ENCODE peak calls at places on chromosomes 5 and 9, in five cellular contexts. D is heart right ventricle; S is neuronal stem cell; B is CD8-positive, alpha-beta memory T cell; J is left ventricle myocardium inferior. I is an unnamed sample.

GRCh38 chr5:137583129-137583528 is 84.0 kb upstream of the SPOCK1 start:
- DNase-seq in D (no peak), S (no peak), B (no peak), J (no peak), I (no peak)

GRCh38 chr5:154435226-154435625 is 10.6 kb upstream of the SAP30L start:
- DNase-seq in D (no peak), S (no peak), B (no peak), J (no peak), I (no peak)

GRCh38 chr9:4301971-4302427 is 2.1 kb upstream of the GLIS3 start:
- DNase-seq in D (peak; percentile 52), S (no peak), B (no peak), J (peak; percentile 53), I (no peak)

GRCh38 chr5:146307796-146308195 is 30.8 kb upstream of the POU4F3 start:
- DNase-seq in D (no peak), S (no peak), B (no peak), J (no peak), I (no peak)

GRCh38 chr9:120932086-120932818 is 5.7 kb upstream of the TRAF1 start:
- DNase-seq in D (no peak), S (no peak), B (no peak), J (no peak), I (no peak)

GRCh38 chr9:93134018-93134739 is at the start of gene NINJ1:
- DNase-seq in D (peak; percentile 78), S (peak; percentile 76), B (peak; percentile 86), J (peak; percentile 76), I (peak; percentile 73)

GRCh38 chr5:13994606-13995336 is 50.3 kb upstream of the DNAH5 start:
- DNase-seq in D (no peak), S (no peak), B (no peak), J (no peak), I (no peak)

GRCh38 chr5:14176888-14177287 is 33.7 kb downstream of the TRIO start:
- DNase-seq in D (no peak), S (no peak), B (no peak), J (no peak), I (no peak)

GRCh38 chr5:175731756-175732465 is 74.0 kb downstream of the HRH2 start:
- DNase-seq in D (no peak), S (no peak), B (no peak), J (no peak), I (no peak)

GRCh38 chr9:74447451-74448193 is 49.5 kb upstream of the RORB start:
- DNase-seq in D (no peak), S (no peak), B (no peak), J (no peak), I (no peak)

GRCh38 chr9:91197232-91198181 is 164.2 kb downstream of the AUH start:
- DNase-seq in D (no peak), S (no peak), B (no peak), J (peak; percentile 51), I (peak; percentile 98)

GRCh38 chr9:95529910-95530309 is 13.1 kb upstream of the PTCH1 start:
- DNase-seq in D (no peak), S (no peak), B (no peak), J (no peak), I (no peak)

GRCh38 chr9:122125158-122125890 is 32.2 kb upstream of the TTLL11 start:
- DNase-seq in D (peak; percentile 85), S (peak; percentile 76), B (peak; percentile 65), J (peak; percentile 80), I (peak; percentile 82)

GRCh38 chr9:122125891-122126331 is 32.8 kb upstream of the TTLL11 start:
- DNase-seq in D (no peak), S (no peak), B (no peak), J (no peak), I (peak; percentile 24)

GRCh38 chr9:122124048-122124447 is 30.9 kb upstream of the TTLL11 start:
- DNase-seq in D (no peak), S (no peak), B (no peak), J (no peak), I (no peak)

GRCh38 chr9:122122903-122123632 is 30.0 kb upstream of the TTLL11 start:
- DNase-seq in D (peak; percentile 71), S (peak; percentile 80), B (peak; percentile 65), J (peak; percentile 62), I (peak; percentile 67)

DNA sequence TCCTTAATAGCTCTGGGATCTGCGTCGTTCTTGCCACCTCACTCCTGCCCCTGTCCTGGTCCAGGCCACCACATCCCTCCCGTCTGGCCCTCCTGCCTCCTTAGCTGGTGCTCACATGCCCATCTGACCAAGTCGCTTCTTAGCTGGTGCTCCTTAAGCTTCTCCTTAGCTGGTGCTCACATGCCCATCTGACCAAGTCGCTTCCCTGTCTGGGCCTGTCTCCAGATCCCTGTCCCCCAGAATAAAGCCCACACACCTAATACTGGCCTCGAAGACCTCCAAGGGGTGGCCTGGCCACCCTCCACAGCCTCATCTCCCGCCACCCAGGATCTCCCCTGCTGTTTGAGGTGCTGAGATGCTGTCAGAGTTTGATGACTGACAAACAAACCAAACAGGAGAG is 31.4 kb upstream of the TTLL11 start:
- DNase-seq in D (no peak), S (no peak), B (no peak), J (no peak), I (no peak)
- H3K4me1 ChIP-seq in D (peaks cover 30% of the 10 kb centered on the region), S (peaks cover 8% of the 10 kb centered on the region), B (peaks cover 5% of the 10 kb centered on the region), J (peaks cover 41% of the 10 kb centered on the region), I (no peaks in the 10 kb centered on the region)

GRCh38 chr5:134463176-134463720 is 51.6 kb upstream of the CDKN2AIPNL start:
- DNase-seq in D (no peak), S (no peak), B (no peak), J (no peak), I (no peak)

GRCh38 chr5:134460551-134460950 is 48.9 kb upstream of the CDKN2AIPNL start:
- DNase-seq in D (no peak), S (no peak), B (no peak), J (no peak), I (no peak)

GRCh38 chr5:134462047-134462575 is 50.4 kb upstream of the CDKN2AIPNL start:
- DNase-seq in D (no peak), S (no peak), B (no peak), J (no peak), I (no peak)

GRCh38 chr5:134463991-134464760 is 52.5 kb upstream of the CDKN2AIPNL start:
- DNase-seq in D (no peak), S (no peak), B (no peak), J (no peak), I (no peak)

DNA sequence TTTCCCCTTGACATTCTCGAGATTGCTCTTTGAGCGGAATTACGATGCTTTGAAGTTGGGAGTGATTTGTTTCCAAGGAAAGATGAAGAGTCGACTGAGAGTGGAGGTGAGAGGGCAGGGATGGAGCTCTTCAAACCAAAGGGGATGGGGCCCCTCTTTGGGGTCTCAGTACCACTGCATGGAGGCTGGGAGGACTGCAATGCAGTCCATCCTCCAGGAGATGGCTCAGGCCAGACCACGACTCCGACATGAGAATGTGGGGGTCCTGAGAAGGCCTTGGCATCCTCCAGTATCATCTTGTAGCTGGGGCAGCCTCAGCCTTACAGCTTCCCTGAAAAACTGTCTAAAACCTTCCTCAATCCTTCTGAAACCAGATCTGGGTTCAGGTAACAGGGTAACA is 51.1 kb upstream of the CDKN2AIPNL start:
- DNase-seq in D (no peak), S (no peak), B (no peak), J (no peak), I (no peak)
- H3K4me1 ChIP-seq in D (peaks cover 39% of the 10 kb centered on the region), S (peaks cover 4% of the 10 kb centered on the region), B (peaks cover 14% of the 10 kb centered on the region), J (peaks cover 66% of the 10 kb centered on the region), I (peaks cover 14% of the 10 kb centered on the region)

GRCh38 chr5:116441223-116441622 is 133.4 kb downstream of the SEMA6A start:
- DNase-seq in D (no peak), S (no peak), B (no peak), J (no peak), I (no peak)
- H3K4me1 ChIP-seq in D (peaks cover 9% of the 10 kb centered on the region), S (peaks cover 27% of the 10 kb centered on the region), B (no peaks in the 10 kb centered on the region), J (peaks cover 65% of the 10 kb centered on the region), I (no peaks in the 10 kb centered on the region)

DNA sequence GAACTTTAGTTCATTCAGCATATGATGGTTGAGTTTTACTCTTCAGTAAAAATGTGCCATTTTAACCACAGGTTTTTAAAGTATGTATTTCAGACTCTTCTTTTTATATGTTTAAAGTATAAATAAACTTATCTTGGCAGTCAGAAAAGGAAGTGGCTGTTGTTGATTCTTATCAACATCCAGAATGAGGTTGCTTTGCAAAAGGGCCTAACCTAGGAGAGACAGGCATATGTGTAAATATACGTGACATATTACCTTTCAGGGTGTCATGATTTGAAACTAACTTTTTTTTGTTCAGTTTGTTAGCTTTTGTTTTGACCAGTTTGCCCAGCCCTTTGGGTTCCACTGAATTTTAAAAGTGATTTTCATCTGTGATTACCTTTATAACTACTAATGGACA is 7.4 kb downstream of the SMARCA2 start:
- DNase-seq in D (no peak), S (no peak), B (no peak), J (no peak), I (no peak)
- H3K4me1 ChIP-seq in D (peaks cover 95% of the 10 kb centered on the region), S (peaks cover 4% of the 10 kb centered on the region), B (peaks cover 93% of the 10 kb centered on the region), J (peaks cover 100% of the 10 kb centered on the region), I (peaks cover 17% of the 10 kb centered on the region)

DNA sequence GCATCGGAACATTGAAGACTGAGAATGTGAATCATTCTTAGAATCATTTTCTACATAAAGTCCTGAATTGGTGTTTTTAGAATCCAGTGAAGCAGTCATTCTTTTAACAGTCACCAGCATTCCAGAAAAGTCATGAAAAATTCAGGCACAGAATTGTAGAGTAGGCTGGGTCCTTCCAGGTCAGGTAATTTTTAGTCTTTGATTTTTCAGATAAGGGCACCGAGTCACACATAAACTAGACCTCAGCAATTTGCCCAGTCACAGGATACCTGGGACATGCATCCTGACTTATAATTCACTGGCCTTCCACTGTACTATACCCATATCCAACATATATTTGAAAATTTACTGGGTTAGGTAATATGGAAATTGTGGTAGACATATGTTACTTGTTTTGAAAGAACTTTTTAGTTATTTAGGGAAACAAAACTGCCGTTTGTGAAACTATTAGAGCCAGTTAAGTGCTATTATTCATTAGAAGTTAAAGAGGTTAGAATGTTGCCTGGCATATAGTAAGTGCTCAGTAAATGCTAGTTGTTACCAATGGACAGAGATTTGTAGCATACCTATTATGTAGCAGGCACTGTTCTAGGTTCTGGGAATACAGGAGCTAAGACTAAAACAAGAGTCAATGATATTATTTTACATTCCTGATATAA is 10.9 kb downstream of the MAN2A1 start:
- DNase-seq in D (no peak), S (no peak), B (no peak), J (no peak), I (no peak)
- H3K4me1 ChIP-seq in D (peaks cover 49% of the 10 kb centered on the region), S (peaks cover 11% of the 10 kb centered on the region), B (peaks cover 76% of the 10 kb centered on the region), J (peaks cover 33% of the 10 kb centered on the region), I (peaks cover 9% of the 10 kb centered on the region)

DNA sequence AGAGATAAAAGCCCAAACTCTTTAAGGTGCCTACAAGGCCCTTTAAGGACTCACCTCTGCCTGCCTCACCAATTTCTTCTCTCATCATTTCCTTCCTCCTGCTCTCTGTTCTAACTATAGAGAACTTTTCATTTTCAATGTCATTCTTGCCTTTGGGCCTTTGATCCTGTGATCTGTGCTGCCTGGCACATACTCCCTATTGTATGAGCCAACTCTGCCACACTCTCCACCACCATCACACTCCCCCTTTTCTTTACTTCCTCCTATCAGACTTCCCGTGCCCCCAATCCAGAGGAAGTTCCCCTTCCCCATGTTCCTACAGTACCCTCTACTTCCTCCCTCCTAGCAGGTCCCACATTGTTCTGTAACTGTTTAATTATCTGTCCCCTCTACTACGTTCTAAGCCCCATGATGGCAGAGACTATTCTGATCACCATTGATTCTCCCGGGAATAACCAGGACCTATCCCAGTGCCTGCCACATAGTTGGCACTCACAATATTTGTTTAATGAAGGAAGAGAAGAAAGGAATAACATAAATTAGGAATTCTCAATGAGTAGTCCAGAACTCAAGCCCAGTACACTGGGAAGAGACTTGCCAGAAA is 27.6 kb downstream of the ADAM19 start:
- DNase-seq in D (no peak), S (no peak), B (no peak), J (no peak), I (no peak)
- H3K4me1 ChIP-seq in D (peaks cover 88% of the 10 kb centered on the region), S (peaks cover 7% of the 10 kb centered on the region), B (peaks cover 46% of the 10 kb centered on the region), J (peaks cover 77% of the 10 kb centered on the region), I (peaks cover 6% of the 10 kb centered on the region)

I was measured in cardiac muscle cell.